ENCODE peak calls at places on chromosome 10, in eight cellular contexts. W, N, Z, Q, P, Y, S and T are unnamed samples.

GRCh38 chr10:3807928-3808496 is 23.0 kb upstream of the KLF6 start:
- DNase-seq in Y (no peak), P (no peak), Z (no peak), S (no peak), W (no peak), N (no peak), Q (no peak), T (no peak)

GRCh38 chr10:97937054-97937453 is 87.4 kb downstream of the GOLGA7B start:
- DNase-seq in Z (no peak), N (no peak), Y (no peak), Q (no peak), S (no peak), W (no peak), P (no peak), T (no peak)

GRCh38 chr10:1166101-1166827 is 110.1 kb downstream of the WDR37 start:
- DNase-seq in W (no peak), P (no peak), Y (no peak), N (no peak), Z (no peak), S (no peak), Q (no peak), T (peak)

GRCh38 chr10:102400598-102401321 is 5.3 kb downstream of the NFKB2 start:
- DNase-seq in Z (no peak), W (no peak), N (no peak), Q (no peak), S (no peak), Y (no peak), P (no peak), T (no peak)

GRCh38 chr10:133384071-133384470 is 5.0 kb downstream of the PAOX start:
- DNase-seq in W (no peak), Q (no peak), S (peak), P (no peak), N (no peak), Z (no peak), Y (no peak), T (no peak)

GRCh38 chr10:115129752-115130151 is 36.6 kb downstream of the ATRNL1 start:
- DNase-seq in Y (peak), Q (peak), Z (peak), N (peak), P (peak), S (no peak), W (no peak), T (no peak)

GRCh38 chr10:125083576-125083920 is 76.8 kb downstream of the CTBP2 start:
- DNase-seq in P (no peak), S (no peak), N (no peak), Q (peak), Z (no peak), Y (no peak), W (no peak), T (no peak)

GRCh38 chr10:4081691-4082111 is 296.7 kb upstream of the KLF6 start:
- DNase-seq in Z (no peak), S (no peak), W (peak), N (no peak), P (no peak), Q (peak), Y (no peak), T (no peak)

GRCh38 chr10:97683556-97684357 is 3.3 kb downstream of the AVPI1 start:
- DNase-seq in Z (no peak), Q (peak), W (no peak), N (no peak), Y (peak), S (peak), P (peak), T (peak)

GRCh38 chr10:86673827-86674581 is 5.7 kb downstream of the LDB3 start:
- DNase-seq in P (no peak), Y (no peak), Q (no peak), Z (no peak), W (no peak), S (no peak), N (no peak), T (no peak)

GRCh38 chr10:85642421-85643170 is 724.0 kb downstream of the GRID1 start:
- DNase-seq in Q (peak), N (no peak), Y (no peak), W (no peak), Z (no peak), P (peak), S (no peak), T (no peak)

GRCh38 chr10:110083884-110084283 is 76.1 kb downstream of the ADD3 start:
- DNase-seq in Y (no peak), W (no peak), S (no peak), Q (peak), Z (no peak), P (peak), N (no peak), T (no peak)

GRCh38 chr10:17921378-17921777 is 30.3 kb upstream of the SLC39A12 start:
- DNase-seq in Q (no peak), S (no peak), Z (no peak), Y (no peak), N (no peak), P (no peak), W (no peak), T (no peak)

GRCh38 chr10:96840841-96841518 is 8.9 kb downstream of the LCOR start:
- DNase-seq in Y (no peak), Z (no peak), W (no peak), Q (peak), P (peak), S (no peak), N (no peak), T (peak)

GRCh38 chr10:122075171-122075570 is 86.2 kb downstream of the TACC2 start:
- DNase-seq in Q (no peak), Y (no peak), P (no peak), S (no peak), N (no peak), W (no peak), Z (no peak), T (no peak)

GRCh38 chr10:79242620-79243152 is 104.6 kb upstream of the PPIF start:
- DNase-seq in P (peak), Q (peak), Z (peak), N (peak), S (peak), Y (peak), W (peak), T (peak)

GRCh38 chr10:84140036-84140379 is 699 bp downstream of the GHITM start:
- DNase-seq in W (no peak), S (no peak), Q (peak), Z (peak), Y (peak), P (no peak), N (no peak), T (peak)

GRCh38 chr10:96721207-96721572 is 876 bp upstream of the PIK3AP1 start:
- DNase-seq in N (no peak), Z (no peak), W (no peak), P (no peak), S (no peak), Q (no peak), Y (no peak), T (no peak)

GRCh38 chr10:49619613-49620012 is 5.8 kb downstream of the CHAT start:
- DNase-seq in Y (no peak), W (no peak), Q (no peak), P (no peak), Z (no peak), S (no peak), N (no peak), T (no peak)

GRCh38 chr10:120783901-120784300 is 67.3 kb upstream of the WDR11 start:
- DNase-seq in N (no peak), Y (no peak), W (no peak), Z (no peak), P (no peak), S (no peak), Q (no peak), T (no peak)

GRCh38 chr10:74333174-74333573 is 182.2 kb downstream of the ADK start:
- DNase-seq in Z (no peak), P (no peak), Q (peak), W (no peak), Y (no peak), S (no peak), N (no peak), T (no peak)

GRCh38 chr10:3635697-3636096 is 149.3 kb downstream of the KLF6 start:
- DNase-seq in S (no peak), P (peak), W (no peak), Z (no peak), Q (no peak), N (no peak), Y (no peak), T (no peak)

GRCh38 chr10:86071145-86071544 is 295.4 kb downstream of the GRID1 start:
- DNase-seq in Y (no peak), P (no peak), S (no peak), W (no peak), Z (no peak), N (no peak), Q (no peak), T (peak)

DNA sequence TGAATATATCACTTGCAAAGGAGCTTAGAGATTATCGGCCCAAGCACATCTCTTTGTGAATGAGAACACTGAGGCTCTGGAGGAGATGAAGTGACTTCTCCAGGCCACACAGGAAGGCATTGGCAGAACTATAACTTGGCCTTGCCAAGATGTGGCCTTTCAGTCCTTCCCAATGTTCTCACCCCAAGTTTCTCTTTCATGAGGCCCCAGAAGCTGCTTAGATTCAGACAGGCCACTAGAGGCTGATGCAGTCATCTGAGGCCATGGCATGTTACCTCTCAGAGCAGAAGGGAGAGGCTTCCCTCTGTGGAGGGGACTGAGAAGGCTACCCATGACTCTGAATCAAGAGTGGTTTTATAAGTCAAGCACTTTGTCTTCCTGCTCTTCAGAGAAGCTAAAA is 1003.7 kb downstream of the LRMDA start:
- DNase-seq in W (no peak), Z (no peak), S (no peak), P (no peak), N (no peak), Q (no peak), Y (no peak), T (no peak)
- TF ChIP-seq CTCF in W (peak), Z (no peak), S (no peak), P (peak), N (no peak), Q (peak), Y (no peak), T (no peak)

GRCh38 chr10:58740620-58741369 is 228.1 kb downstream of the BICC1 start:
- DNase-seq in P (no peak), Z (no peak), S (no peak), Y (no peak), Q (peak), W (no peak), N (no peak), T (no peak)
- TF ChIP-seq CTCF in P (no peak), Z (no peak), S (no peak), Y (no peak), Q (no peak), W (no peak), N (no peak), T (no peak)

DNA sequence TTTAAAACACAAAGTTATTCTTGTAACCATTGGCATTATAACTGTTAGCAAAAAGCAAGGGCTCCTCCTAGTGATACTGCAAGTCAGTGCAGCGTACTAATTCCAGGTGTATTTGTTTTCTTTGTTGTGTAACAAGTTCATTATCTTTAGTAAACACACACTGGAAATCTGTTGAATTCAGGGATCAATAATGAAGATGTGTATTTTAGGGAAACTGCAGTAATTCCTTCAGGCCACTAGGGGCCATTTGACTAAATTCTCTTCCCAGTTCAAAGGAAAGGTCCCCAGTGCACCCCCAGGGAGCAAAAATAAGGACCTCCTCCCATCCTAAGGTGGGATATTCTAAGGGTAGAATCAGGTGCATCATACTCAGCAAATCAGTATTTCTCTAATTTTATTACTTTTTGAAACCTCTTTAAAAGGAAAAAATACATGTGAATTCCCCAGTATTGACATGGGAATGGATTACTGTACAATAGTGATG is 158.6 kb upstream of the LYZL1 start:
- DNase-seq in N (peak), Q (peak), W (no peak), Y (peak), S (no peak), P (peak), Z (peak), T (no peak)
- TF ChIP-seq CTCF in N (no peak), Q (peak), W (peak), Y (peak), S (peak), P (peak), Z (peak), T (peak)

GRCh38 chr10:127690176-127690575 is 46.8 kb upstream of the FOXI2 start:
- DNase-seq in Z (no peak), S (no peak), W (no peak), Q (no peak), N (no peak), Y (no peak), P (no peak), T (no peak)

GRCh38 chr10:127699311-127699710 is 37.7 kb upstream of the FOXI2 start:
- DNase-seq in Q (no peak), S (no peak), N (no peak), W (no peak), Y (no peak), P (no peak), Z (no peak), T (no peak)

GRCh38 chr10:127695431-127695830 is 41.6 kb upstream of the FOXI2 start:
- DNase-seq in Z (no peak), P (no peak), S (no peak), N (no peak), Q (no peak), W (no peak), Y (no peak), T (no peak)

DNA sequence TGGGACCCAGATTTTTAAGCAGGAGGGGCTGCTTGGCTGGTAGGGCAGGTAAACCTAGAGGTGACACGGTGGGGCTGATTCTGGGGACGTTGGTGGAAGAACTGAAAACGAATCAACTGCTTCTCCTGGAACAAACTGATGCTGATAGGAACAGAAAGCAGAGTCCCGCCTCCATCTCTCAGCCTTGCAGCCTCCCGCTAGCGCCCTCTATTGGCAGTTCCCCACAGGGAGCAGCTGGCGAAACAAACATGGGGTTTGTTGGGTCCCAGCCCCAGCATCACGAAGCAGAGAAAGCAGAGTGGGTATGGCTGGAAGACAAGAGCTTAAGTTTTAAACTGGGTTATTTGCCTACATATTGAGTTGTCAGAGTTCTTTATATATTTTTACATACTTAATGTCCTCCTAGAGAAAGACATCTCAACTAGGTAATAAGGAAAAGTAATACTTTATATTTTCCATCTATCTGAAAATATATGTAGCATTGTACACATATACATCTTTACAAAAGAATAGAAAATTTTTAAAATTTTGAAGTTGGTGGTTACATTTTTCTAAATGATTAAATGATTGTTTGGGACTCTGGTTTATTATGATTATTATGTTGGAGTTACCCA is 42.3 kb upstream of the FOXI2 start:
- DNase-seq in Z (peak), W (no peak), Q (peak), Y (peak), N (peak), P (peak), S (peak), T (peak)
- TF ChIP-seq CTCF in Z (peak), W (peak), Q (peak), Y (peak), N (peak), P (peak), S (peak), T (peak)